ENCODE peak calls at places on chromosomes 11 and 22, in ten cellular contexts. L is amygdala, G is iris pigment epithelial cell, E is mesendoderm, R is A549, V is breast epithelium, Q is kidney, K is HCEC 1CT, X is psoas muscle, T is renal cortical epithelial cell. U is an unnamed sample.

GRCh38 chr11:133991101-133991500 is 34.3 kb upstream of the IGSF9B start:
- DNase-seq in L (no peak), G (no peak), E (no peak), R (no peak), V (no peak), Q (no peak), K (no peak), X (no peak), T (no peak), U (no peak)

GRCh38 chr11:61524446-61524845 is 15.9 kb downstream of the LRRC10B start:
- DNase-seq in L (no peak), G (no peak), E (no peak), R (no peak), V (no peak), Q (no peak), K (no peak), X (no peak), T (no peak), U (no peak)

GRCh38 chr11:72048718-72049460 is 31.5 kb downstream of the NUMA1 start:
- DNase-seq in L (no peak), G (peak), E (peak), R (no peak), V (no peak), Q (no peak), K (no peak), X (no peak), T (no peak), U (no peak)

GRCh38 chr11:94974178-94974577 is 669 bp downstream of the KDM4D start:
- DNase-seq in L (no peak), G (no peak), E (no peak), R (no peak), V (no peak), Q (no peak), K (no peak), X (no peak), T (no peak), U (no peak)

GRCh38 chr22:42438293-42438650 is 6.1 kb upstream of the NFAM1 start:
- DNase-seq in L (no peak), G (no peak), E (peak), R (no peak), V (no peak), Q (no peak), K (no peak), X (no peak), T (no peak), U (no peak)

GRCh38 chr11:60866911-60867870 is at the start of gene ZP1:
- DNase-seq in L (no peak), G (no peak), E (peak), R (no peak), V (no peak), Q (no peak), K (no peak), X (no peak), T (no peak), U (peak)

GRCh38 chr22:35170716-35171697 is 86.3 kb upstream of the HMGXB4 start:
- DNase-seq in L (no peak), G (no peak), E (peak), R (no peak), V (no peak), Q (no peak), K (no peak), X (no peak), T (no peak), U (no peak)

GRCh38 chr11:112292785-112293407 is 32.2 kb upstream of the PLET1 start:
- DNase-seq in L (no peak), G (peak), E (no peak), R (no peak), V (no peak), Q (no peak), K (peak), X (no peak), T (peak), U (no peak)

GRCh38 chr11:100515087-100515486 is 172.0 kb upstream of the ARHGAP42 start:
- DNase-seq in L (no peak), G (peak), E (peak), R (no peak), V (no peak), Q (no peak), K (no peak), X (no peak), T (peak), U (no peak)

GRCh38 chr22:50481440-50482106 is at the start of gene ADM2:
- DNase-seq in L (no peak), G (no peak), E (peak), R (peak), V (no peak), Q (peak), K (no peak), X (no peak), T (no peak), U (no peak)

GRCh38 chr11:121595717-121596156 is 143.0 kb upstream of the SORL1-AS1 start:
- DNase-seq in L (no peak), G (peak), E (no peak), R (peak), V (no peak), Q (no peak), K (peak), X (no peak), T (peak), U (no peak)

GRCh38 chr11:10908215-10908990 is 50.5 kb upstream of the ZBED5 start:
- DNase-seq in L (no peak), G (peak), E (peak), R (no peak), V (no peak), Q (no peak), K (peak), X (no peak), T (peak), U (no peak)

GRCh38 chr11:72625746-72626636 is 48.2 kb downstream of the PDE2A start:
- DNase-seq in L (no peak), G (peak), E (no peak), R (no peak), V (peak), Q (no peak), K (no peak), X (peak), T (no peak), U (no peak)

GRCh38 chr11:75090778-75091177 is 5.9 kb downstream of the OR2AT4 start:
- DNase-seq in L (no peak), G (no peak), E (no peak), R (no peak), V (no peak), Q (no peak), K (no peak), X (no peak), T (no peak), U (no peak)

GRCh38 chr11:23897453-23898289 is 599.2 kb upstream of the LUZP2 start:
- DNase-seq in L (no peak), G (peak), E (no peak), R (no peak), V (no peak), Q (no peak), K (peak), X (no peak), T (peak), U (no peak)

U was measured in NCI-H1092.